ENCODE peak calls at places on chromosomes 5 and 9, in five cellular contexts. One of them, this sample, is unnamed.

GRCh38 chr9:37936376-37936775 is 32.4 kb upstream of the SLC25A51 start:
- DNase-seq in AG04450: no peak
- DNase-seq in CD8-positive, alpha-beta T cell: no peak
- DNase-seq in pancreas: no peak
- DNase-seq in psoas muscle: no peak
- DNase-seq in this sample: no peak

GRCh38 chr5:135072357-135073247 is 38.6 kb upstream of the PITX1 start:
- DNase-seq in pancreas: no peak
- DNase-seq in CD8-positive, alpha-beta T cell: no peak
- DNase-seq in psoas muscle: peak; percentile 63
- DNase-seq in AG04450: no peak
- DNase-seq in this sample: no peak

GRCh38 chr5:3225201-3225960 is 370.3 kb upstream of the IRX1 start:
- DNase-seq in psoas muscle: no peak
- DNase-seq in CD8-positive, alpha-beta T cell: no peak
- DNase-seq in AG04450: no peak
- DNase-seq in pancreas: no peak
- DNase-seq in this sample: no peak

GRCh38 chr5:79093762-79094161 is 17.8 kb upstream of the BHMT start:
- DNase-seq in pancreas: no peak
- DNase-seq in AG04450: no peak
- DNase-seq in psoas muscle: no peak
- DNase-seq in CD8-positive, alpha-beta T cell: no peak
- DNase-seq in this sample: no peak

GRCh38 chr9:133374612-133375115 is 1.2 kb downstream of the SURF4 start:
- DNase-seq in psoas muscle: no peak
- DNase-seq in AG04450: no peak
- DNase-seq in pancreas: no peak
- DNase-seq in CD8-positive, alpha-beta T cell: no peak
- DNase-seq in this sample: no peak

GRCh38 chr9:21711504-21711903 is 90.9 kb upstream of the MTAP start:
- DNase-seq in CD8-positive, alpha-beta T cell: no peak
- DNase-seq in pancreas: no peak
- DNase-seq in psoas muscle: no peak
- DNase-seq in AG04450: no peak
- DNase-seq in this sample: no peak

GRCh38 chr9:83598487-83598886 is 24.5 kb upstream of the IDNK start:
- DNase-seq in psoas muscle: no peak
- DNase-seq in pancreas: no peak
- DNase-seq in CD8-positive, alpha-beta T cell: no peak
- DNase-seq in AG04450: no peak
- DNase-seq in this sample: no peak

GRCh38 chr9:109118802-109119438 is 827 bp downstream of the TMEM245 start:
- DNase-seq in psoas muscle: peak; percentile 62
- DNase-seq in pancreas: no peak
- DNase-seq in CD8-positive, alpha-beta T cell: peak; percentile 2
- DNase-seq in AG04450: no peak
- DNase-seq in this sample: no peak

GRCh38 chr9:87882627-87883026 is at the start of gene SPATA31E1:
- DNase-seq in pancreas: no peak
- DNase-seq in psoas muscle: peak; percentile 17
- DNase-seq in AG04450: no peak
- DNase-seq in CD8-positive, alpha-beta T cell: no peak
- DNase-seq in this sample: no peak

GRCh38 chr5:173535976-173536639 is 80.3 kb downstream of the BOD1 start:
- DNase-seq in CD8-positive, alpha-beta T cell: no peak
- DNase-seq in AG04450: no peak
- DNase-seq in psoas muscle: no peak
- DNase-seq in pancreas: no peak
- DNase-seq in this sample: no peak

GRCh38 chr5:132446621-132447020 is 44.0 kb downstream of the IRF1 start:
- DNase-seq in pancreas: peak; percentile 65
- DNase-seq in CD8-positive, alpha-beta T cell: no peak
- DNase-seq in psoas muscle: peak; percentile 87
- DNase-seq in AG04450: no peak
- DNase-seq in this sample: no peak

GRCh38 chr5:73448451-73449136 is at the start of gene FOXD1:
- DNase-seq in pancreas: no peak
- DNase-seq in psoas muscle: peak; percentile 85
- DNase-seq in AG04450: peak; percentile 93
- DNase-seq in CD8-positive, alpha-beta T cell: no peak
- DNase-seq in this sample: no peak

GRCh38 chr5:380701-381309 is 59.3 kb downstream of the AHRR start:
- DNase-seq in AG04450: no peak
- DNase-seq in psoas muscle: no peak
- DNase-seq in pancreas: no peak
- DNase-seq in CD8-positive, alpha-beta T cell: no peak
- DNase-seq in this sample: no peak

GRCh38 chr9:12702160-12702758 is 9.1 kb downstream of the TYRP1 start:
- DNase-seq in pancreas: no peak
- DNase-seq in CD8-positive, alpha-beta T cell: no peak
- DNase-seq in AG04450: no peak
- DNase-seq in psoas muscle: peak; percentile 46
- DNase-seq in this sample: peak; percentile 34

GRCh38 chr5:179023528-179024189 is at the start of gene ZNF879:
- DNase-seq in pancreas: peak; percentile 92
- DNase-seq in AG04450: peak; percentile 86
- DNase-seq in psoas muscle: peak; percentile 97
- DNase-seq in CD8-positive, alpha-beta T cell: peak; percentile 86
- DNase-seq in this sample: peak; percentile 94

GRCh38 chr5:113122053-113122452 is 145.5 kb downstream of the DCP2 start:
- DNase-seq in CD8-positive, alpha-beta T cell: no peak
- DNase-seq in psoas muscle: no peak
- DNase-seq in pancreas: no peak
- DNase-seq in AG04450: peak; percentile 18
- DNase-seq in this sample: no peak

GRCh38 chr5:9820696-9821449 is 190.7 kb upstream of the TAS2R1 start:
- DNase-seq in AG04450: no peak
- DNase-seq in psoas muscle: no peak
- DNase-seq in pancreas: no peak
- DNase-seq in CD8-positive, alpha-beta T cell: no peak
- DNase-seq in this sample: no peak

GRCh38 chr5:172666251-172666650 is 25.2 kb downstream of the NEURL1B start:
- DNase-seq in pancreas: no peak
- DNase-seq in psoas muscle: no peak
- DNase-seq in CD8-positive, alpha-beta T cell: no peak
- DNase-seq in AG04450: no peak
- DNase-seq in this sample: no peak

GRCh38 chr9:119216891-119217290 is 152.3 kb downstream of the BRINP1 start:
- DNase-seq in psoas muscle: peak; percentile 56
- DNase-seq in AG04450: no peak
- DNase-seq in CD8-positive, alpha-beta T cell: no peak
- DNase-seq in pancreas: no peak
- DNase-seq in this sample: no peak

GRCh38 chr9:15873573-15874177 is 320.8 kb downstream of the CCDC171 start:
- DNase-seq in CD8-positive, alpha-beta T cell: no peak
- DNase-seq in psoas muscle: no peak
- DNase-seq in AG04450: peak; percentile 29
- DNase-seq in pancreas: no peak
- DNase-seq in this sample: no peak

GRCh38 chr9:128421474-128422010 is 885 bp downstream of the CERCAM start:
- DNase-seq in pancreas: no peak
- DNase-seq in AG04450: no peak
- DNase-seq in psoas muscle: peak; percentile 64
- DNase-seq in CD8-positive, alpha-beta T cell: no peak
- DNase-seq in this sample: no peak

GRCh38 chr5:165321912-165322311 is 1816.5 kb downstream of the MAT2B start:
- DNase-seq in psoas muscle: no peak
- DNase-seq in CD8-positive, alpha-beta T cell: no peak
- DNase-seq in AG04450: peak; percentile 21
- DNase-seq in pancreas: no peak
- DNase-seq in this sample: no peak

GRCh38 chr9:99811598-99812383 is 9.9 kb upstream of the NR4A3 start:
- DNase-seq in pancreas: no peak
- DNase-seq in AG04450: no peak
- DNase-seq in psoas muscle: no peak
- DNase-seq in CD8-positive, alpha-beta T cell: no peak
- DNase-seq in this sample: no peak

GRCh38 chr5:143207058-143207457 is 196.4 kb downstream of the NR3C1 start:
- DNase-seq in pancreas: no peak
- DNase-seq in CD8-positive, alpha-beta T cell: no peak
- DNase-seq in psoas muscle: no peak
- DNase-seq in AG04450: no peak
- DNase-seq in this sample: no peak

GRCh38 chr5:72722792-72723402 is 93.6 kb upstream of the TNPO1 start:
- DNase-seq in pancreas: no peak
- DNase-seq in psoas muscle: no peak
- DNase-seq in CD8-positive, alpha-beta T cell: no peak
- DNase-seq in AG04450: no peak
- DNase-seq in this sample: no peak

GRCh38 chr9:131621551-131622321 is 76.4 kb downstream of the PRRT1B start:
- DNase-seq in CD8-positive, alpha-beta T cell: no peak
- DNase-seq in pancreas: no peak
- DNase-seq in AG04450: no peak
- DNase-seq in psoas muscle: no peak
- DNase-seq in this sample: no peak

GRCh38 chr9:134051319-134051718 is 16.5 kb downstream of the BRD3 start:
- DNase-seq in pancreas: no peak
- DNase-seq in psoas muscle: peak; percentile 42
- DNase-seq in AG04450: no peak
- DNase-seq in CD8-positive, alpha-beta T cell: no peak
- DNase-seq in this sample: no peak

GRCh38 chr9:111646417-111646816 is 15.0 kb upstream of the GNG10 start:
- DNase-seq in pancreas: no peak
- DNase-seq in CD8-positive, alpha-beta T cell: no peak
- DNase-seq in AG04450: no peak
- DNase-seq in psoas muscle: no peak
- DNase-seq in this sample: no peak

GRCh38 chr5:168364151-168364661 is 72.8 kb downstream of the WWC1 start:
- DNase-seq in psoas muscle: no peak
- DNase-seq in CD8-positive, alpha-beta T cell: no peak
- DNase-seq in AG04450: no peak
- DNase-seq in pancreas: no peak
- DNase-seq in this sample: no peak

GRCh38 chr5:1282139-1282992 is 12.5 kb downstream of the TERT start:
- DNase-seq in CD8-positive, alpha-beta T cell: no peak
- DNase-seq in pancreas: no peak
- DNase-seq in psoas muscle: no peak
- DNase-seq in AG04450: no peak
- DNase-seq in this sample: peak; percentile 24

GRCh38 chr5:137695651-137696428 is 40.0 kb downstream of the KLHL3 start:
- DNase-seq in AG04450: no peak
- DNase-seq in CD8-positive, alpha-beta T cell: no peak
- DNase-seq in pancreas: no peak
- DNase-seq in psoas muscle: no peak
- DNase-seq in this sample: no peak

GRCh38 chr5:38830521-38831051 is 15.2 kb upstream of the OSMR start:
- DNase-seq in AG04450: no peak
- DNase-seq in pancreas: no peak
- DNase-seq in CD8-positive, alpha-beta T cell: no peak
- DNase-seq in psoas muscle: no peak
- DNase-seq in this sample: no peak

DNA sequence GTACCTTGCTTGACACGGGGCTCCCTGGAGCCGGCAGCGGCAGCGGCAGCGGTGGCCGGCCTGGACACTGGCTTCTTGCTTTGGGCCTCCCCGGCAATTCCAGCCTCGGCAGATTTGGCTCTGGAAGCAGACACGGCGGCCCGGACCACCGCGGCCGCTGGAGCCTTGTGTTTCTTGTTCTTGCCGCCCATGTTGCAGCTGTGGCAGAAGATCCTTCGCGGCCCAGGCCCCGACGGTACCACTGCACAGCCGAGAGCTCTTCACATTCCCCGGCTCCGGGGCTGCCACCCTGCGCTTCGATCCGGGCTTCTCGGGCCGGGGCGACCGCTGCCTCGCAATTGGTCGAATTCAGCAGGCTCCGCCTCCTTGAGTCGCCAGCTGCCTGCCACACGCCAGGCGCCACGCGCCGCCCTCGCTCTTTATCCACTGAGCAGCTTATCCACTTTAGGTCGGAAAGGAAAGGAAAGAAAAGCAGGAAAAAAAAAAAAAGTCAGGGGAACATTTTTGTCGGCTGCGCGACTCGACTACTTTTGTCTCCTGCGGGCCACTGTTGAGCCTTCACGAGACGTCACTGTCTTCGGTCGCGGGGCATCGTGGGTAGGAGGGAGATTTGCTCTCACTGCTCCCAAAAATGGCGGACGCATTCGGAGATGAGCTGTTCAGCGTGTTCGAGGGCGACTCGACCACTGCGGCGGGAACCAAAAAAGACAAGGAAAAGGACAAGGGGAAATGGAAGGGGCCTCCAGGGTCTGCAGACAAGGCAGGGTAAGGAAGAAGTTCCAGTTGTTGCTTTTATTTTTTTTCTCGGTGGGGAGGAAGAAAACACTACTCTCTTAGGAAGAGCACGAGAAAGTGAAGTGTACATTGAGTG is at the start of the genes DHX29 and MTREX:
- DNase-seq in AG04450: peak; percentile 73
- DNase-seq in CD8-positive, alpha-beta T cell: peak; percentile 76
- DNase-seq in pancreas: peak; percentile 85
- DNase-seq in psoas muscle: peak; percentile 94
- DNase-seq in this sample: peak; percentile 87
- TF ChIP-seq CTCF in AG04450: no peak
- TF ChIP-seq CTCF in CD8-positive, alpha-beta T cell: no peak
- TF ChIP-seq CTCF in pancreas: no peak
- TF ChIP-seq CTCF in psoas muscle: no peak
- TF ChIP-seq CTCF in this sample: no peak

GRCh38 chr5:140989254-140989653 is 23.0 kb downstream of the PCDHAC2 start:
- DNase-seq in psoas muscle: no peak
- DNase-seq in pancreas: no peak
- DNase-seq in AG04450: no peak
- DNase-seq in CD8-positive, alpha-beta T cell: no peak
- DNase-seq in this sample: no peak
- H3K27ac ChIP-seq in psoas muscle: no peak overlapping the region
- H3K27ac ChIP-seq in pancreas: no peak overlapping the region
- H3K27ac ChIP-seq in AG04450: no peak overlapping the region
- H3K27ac ChIP-seq in CD8-positive, alpha-beta T cell: no peak overlapping the region
- H3K27ac ChIP-seq in this sample: no peak overlapping the region

DNA sequence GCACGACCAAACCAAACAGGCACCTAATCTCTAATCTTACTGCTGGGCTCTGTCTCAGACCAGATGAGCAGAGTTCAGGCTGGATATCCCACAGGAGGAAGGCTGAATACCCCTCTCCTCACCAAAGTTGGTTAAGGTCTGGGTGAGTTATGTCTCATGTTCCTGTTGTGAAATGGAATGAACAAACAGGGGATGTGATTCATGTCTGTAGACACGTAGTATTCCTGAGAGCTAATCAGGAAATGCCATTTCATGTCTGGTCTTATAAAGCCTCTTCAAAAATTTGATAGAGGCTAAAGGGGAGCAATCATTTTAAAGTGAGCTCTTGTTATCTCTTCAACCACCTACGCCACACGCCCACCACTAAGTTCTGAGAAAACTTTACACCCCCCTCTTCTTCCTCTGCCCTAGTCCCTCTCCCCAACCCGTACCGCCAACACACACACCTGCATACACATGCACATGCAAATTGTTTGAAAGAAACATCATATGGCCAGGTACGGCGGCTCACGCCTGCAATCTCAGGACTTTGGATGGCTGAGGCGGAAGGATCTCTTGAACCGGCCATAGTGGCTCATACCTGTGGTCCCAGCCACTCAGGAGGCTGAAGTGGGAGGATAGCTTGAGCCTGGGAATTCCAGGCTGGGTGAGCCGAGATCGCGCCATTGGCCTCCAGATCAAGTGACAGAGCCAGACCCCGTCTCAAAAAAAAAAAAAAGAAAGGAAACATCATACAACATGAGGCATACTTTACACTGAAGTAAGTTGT is 69.8 kb upstream of the RAI14 start:
- DNase-seq in CD8-positive, alpha-beta T cell: no peak
- DNase-seq in psoas muscle: no peak
- DNase-seq in AG04450: peak; percentile 72
- DNase-seq in pancreas: no peak
- DNase-seq in this sample: no peak
- H3K4me3 ChIP-seq in CD8-positive, alpha-beta T cell: no peak overlapping the region
- H3K4me3 ChIP-seq in psoas muscle: no peak overlapping the region
- H3K4me3 ChIP-seq in AG04450: no peak overlapping the region
- H3K4me3 ChIP-seq in pancreas: peak overlapping the region; percentile 15
- H3K4me3 ChIP-seq in this sample: no peak overlapping the region

GRCh38 chr5:177554474-177555111 is at the start of gene FAM193B:
- DNase-seq in AG04450: peak; percentile 72
- DNase-seq in CD8-positive, alpha-beta T cell: peak; percentile 88
- DNase-seq in pancreas: peak; percentile 94
- DNase-seq in psoas muscle: peak; percentile 97
- DNase-seq in this sample: peak; percentile 96
- TF ChIP-seq CTCF in AG04450: peak; percentile 49
- TF ChIP-seq CTCF in CD8-positive, alpha-beta T cell: no peak
- TF ChIP-seq CTCF in pancreas: no peak
- TF ChIP-seq CTCF in psoas muscle: peak; percentile 13
- TF ChIP-seq CTCF in this sample: peak; percentile 39

This sample was measured in dorsolateral prefrontal cortex.